ENCODE peak calls at places on chromosomes 4 and X, in ten cellular contexts. Y is lower leg skin; J is fibroblast of mammary gland; N is AG04450; G is RWPE1; V is psoas muscle; P is CD4-positive, alpha-beta T cell; M is tibial artery; Q is cardiac muscle cell; T is HFFc6. E is an unnamed sample.

GRCh38 chr4:68361146-68361589 is 11.3 kb upstream of the YTHDC1 start:
- DNase-seq in Y (no peak), J (peak), N (no peak), G (peak), V (no peak), P (no peak), M (no peak), Q (no peak), T (peak), E (no peak)

GRCh38 chr4:152937535-152938236 is 1.6 kb downstream of the FHDC1 start:
- DNase-seq in Y (no peak), J (peak), N (no peak), G (peak), V (peak), P (no peak), M (no peak), Q (peak), T (no peak), E (peak)

GRCh38 chr4:107736924-107737448 is 17.0 kb upstream of the PAPSS1 start:
- DNase-seq in Y (no peak), J (peak), N (no peak), G (peak), V (no peak), P (peak), M (no peak), Q (peak), T (peak), E (peak)

GRCh38 chr4:104728380-104729122 is 233.9 kb upstream of the CXXC4 start:
- DNase-seq in Y (no peak), J (peak), N (peak), G (peak), V (no peak), P (no peak), M (no peak), Q (no peak), T (peak), E (no peak)

GRCh38 chrX:115344885-115345653 is 55.6 kb downstream of the LUZP4 start:
- DNase-seq in Y (peak), J (peak), N (peak), G (peak), V (peak), P (no peak), M (peak), Q (peak), T (peak), E (no peak)

GRCh38 chr4:158624889-158625478 is 46.7 kb downstream of the C4orf46 start:
- DNase-seq in Y (peak), J (peak), N (peak), G (peak), V (no peak), P (no peak), M (no peak), Q (peak), T (peak), E (peak)

GRCh38 chr4:112765317-112765989 is 128.5 kb downstream of the LARP7 start:
- DNase-seq in Y (no peak), J (peak), N (no peak), G (no peak), V (no peak), P (no peak), M (no peak), Q (peak), T (peak), E (peak)

GRCh38 chrX:110791206-110791605 is 4.4 kb downstream of the CHRDL1 start:
- DNase-seq in Y (no peak), J (no peak), N (no peak), G (no peak), V (no peak), P (no peak), M (no peak), Q (no peak), T (no peak), E (no peak)

GRCh38 chr4:102404551-102404969 is 59.3 kb upstream of the SLC39A8 start:
- DNase-seq in Y (no peak), J (peak), N (no peak), G (no peak), V (no peak), P (no peak), M (no peak), Q (no peak), T (no peak), E (no peak)

GRCh38 chr4:140661550-140661949 is 92.8 kb upstream of the UCP1 start:
- DNase-seq in Y (no peak), J (no peak), N (no peak), G (no peak), V (no peak), P (no peak), M (no peak), Q (no peak), T (no peak), E (no peak)

GRCh38 chr4:140004580-140005314 is 149.2 kb downstream of the MAML3 start:
- DNase-seq in Y (no peak), J (peak), N (no peak), G (no peak), V (peak), P (no peak), M (no peak), Q (peak), T (no peak), E (no peak)

GRCh38 chr4:70603856-70604255 is 11.8 kb downstream of the AMBN start:
- DNase-seq in Y (no peak), J (peak), N (no peak), G (no peak), V (no peak), P (no peak), M (no peak), Q (no peak), T (peak), E (no peak)

GRCh38 chrX:108020631-108021030 is 24.2 kb upstream of the VSIG1 start:
- DNase-seq in Y (no peak), J (peak), N (no peak), G (peak), V (no peak), P (peak), M (no peak), Q (peak), T (no peak), E (peak)

GRCh38 chrX:31435592-31435991 is 363.8 kb upstream of the FTHL17 start:
- DNase-seq in Y (no peak), J (no peak), N (no peak), G (no peak), V (no peak), P (no peak), M (no peak), Q (peak), T (no peak), E (no peak)

GRCh38 chr4:69748176-69748575 is 12.2 kb downstream of the SULT1B1 start:
- DNase-seq in Y (no peak), J (peak), N (no peak), G (peak), V (no peak), P (no peak), M (no peak), Q (no peak), T (no peak), E (no peak)

GRCh38 chrX:15474058-15474457 is 19.1 kb downstream of the PIR start:
- DNase-seq in Y (no peak), J (no peak), N (no peak), G (no peak), V (no peak), P (no peak), M (no peak), Q (no peak), T (no peak), E (no peak)

GRCh38 chr4:3411676-3412075 is 30.1 kb upstream of the HGFAC start:
- DNase-seq in Y (no peak), J (no peak), N (no peak), G (no peak), V (no peak), P (no peak), M (no peak), Q (no peak), T (no peak), E (no peak)

GRCh38 chrX:130654409-130654970 is 248.5 kb downstream of the ENOX2 start:
- DNase-seq in Y (no peak), J (peak), N (no peak), G (no peak), V (no peak), P (no peak), M (no peak), Q (no peak), T (no peak), E (no peak)

GRCh38 chr4:6730603-6731300 is 14.8 kb downstream of the BLOC1S4 start:
- DNase-seq in Y (no peak), J (no peak), N (no peak), G (no peak), V (no peak), P (no peak), M (no peak), Q (no peak), T (no peak), E (no peak)

GRCh38 chr4:47498899-47499298 is 13.8 kb downstream of the ATP10D start:
- DNase-seq in Y (no peak), J (no peak), N (no peak), G (no peak), V (no peak), P (no peak), M (no peak), Q (no peak), T (no peak), E (no peak)

GRCh38 chr4:1239141-1239948 is 9.6 kb downstream of the CTBP1 start:
- DNase-seq in Y (no peak), J (no peak), N (no peak), G (no peak), V (peak), P (no peak), M (peak), Q (no peak), T (no peak), E (no peak)

GRCh38 chr4:101251261-101251660 is 96.1 kb downstream of the PPP3CA start:
- DNase-seq in Y (no peak), J (no peak), N (no peak), G (no peak), V (no peak), P (no peak), M (no peak), Q (no peak), T (no peak), E (no peak)

GRCh38 chr4:150248181-150248580 is 169.9 kb downstream of the DCLK2 start:
- DNase-seq in Y (no peak), J (no peak), N (no peak), G (peak), V (no peak), P (no peak), M (no peak), Q (no peak), T (no peak), E (no peak)

DNA sequence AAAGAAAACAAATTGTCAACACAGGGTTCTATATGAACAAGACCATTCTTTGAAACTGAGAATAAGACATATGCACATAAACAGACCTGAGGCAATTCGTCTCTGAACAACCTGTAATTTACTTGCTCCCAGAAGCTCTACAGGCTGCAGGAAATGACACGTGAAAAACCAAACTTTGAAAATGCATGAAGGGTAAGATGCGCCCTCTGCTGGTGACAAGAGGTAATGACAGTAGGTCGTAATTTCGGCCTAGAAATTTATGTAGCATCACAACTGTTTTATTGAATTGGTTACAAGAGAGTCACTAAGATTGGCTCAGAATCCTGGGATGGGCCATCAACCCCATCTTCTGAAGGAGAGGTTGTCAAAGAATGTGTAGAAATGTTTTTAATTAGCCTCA is 276.5 kb downstream of the PPP4R3C start:
- DNase-seq in Y (no peak), J (peak), N (no peak), G (no peak), V (no peak), P (no peak), M (no peak), Q (peak), T (peak), E (peak)
- TF ChIP-seq CTCF in Y (no peak), J (peak), N (peak), G (peak), V (peak), P (peak), M (peak), Q (peak), T (peak), E (peak)

DNA sequence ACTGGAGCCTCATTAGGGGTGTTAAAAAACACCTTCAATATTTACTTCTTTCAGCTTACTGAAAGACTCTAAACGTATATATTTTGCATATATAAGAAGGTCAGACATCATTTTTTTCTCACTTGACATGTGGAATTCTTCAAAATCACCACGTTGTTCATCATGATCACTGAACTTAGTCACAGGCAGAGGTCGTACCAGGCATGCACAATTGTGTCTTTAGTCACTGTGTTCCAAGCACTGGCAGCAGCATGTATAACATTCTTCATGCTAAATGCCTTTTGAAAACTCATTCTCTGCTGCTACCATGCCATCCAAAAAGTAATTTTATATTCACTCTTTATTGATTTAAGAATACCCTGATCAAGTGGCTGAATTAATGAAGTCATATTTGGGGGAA is 229.3 kb upstream of the ARSJ start:
- DNase-seq in Y (no peak), J (peak), N (no peak), G (no peak), V (no peak), P (no peak), M (no peak), Q (peak), T (peak), E (no peak)
- TF ChIP-seq CTCF in Y (no peak), J (no peak), N (no peak), G (no peak), V (no peak), P (no peak), M (peak), Q (no peak), T (peak), E (no peak)

GRCh38 chr4:98148856-98149255 is 5.6 kb upstream of the STPG2 start:
- DNase-seq in Y (no peak), J (no peak), N (no peak), G (no peak), V (no peak), P (no peak), M (no peak), Q (no peak), T (no peak), E (no peak)

GRCh38 chr4:98151145-98151929 is 8.1 kb upstream of the STPG2 start:
- DNase-seq in Y (no peak), J (no peak), N (no peak), G (no peak), V (no peak), P (no peak), M (no peak), Q (no peak), T (no peak), E (no peak)

GRCh38 chr4:98150092-98150761 is 7.0 kb upstream of the STPG2 start:
- DNase-seq in Y (no peak), J (peak), N (no peak), G (no peak), V (no peak), P (no peak), M (no peak), Q (no peak), T (no peak), E (no peak)
- TF ChIP-seq CTCF in Y (no peak), J (peak), N (peak), G (no peak), V (peak), P (peak), M (no peak), Q (peak), T (peak), E (no peak)

GRCh38 chrX:118459494-118459893 is 36.1 kb upstream of the DOCK11 start:
- DNase-seq in Y (no peak), J (peak), N (no peak), G (peak), V (no peak), P (peak), M (no peak), Q (peak), T (peak), E (peak)
- TF ChIP-seq CTCF in Y (no peak), J (peak), N (peak), G (peak), V (peak), P (peak), M (peak), Q (peak), T (peak), E (peak)

GRCh38 chrX:41133551-41133950 is 48.3 kb downstream of the USP9X start:
- DNase-seq in Y (no peak), J (no peak), N (no peak), G (no peak), V (no peak), P (no peak), M (no peak), Q (no peak), T (no peak), E (no peak)

GRCh38 chrX:41142130-41142529 is 56.9 kb downstream of the USP9X start:
- DNase-seq in Y (no peak), J (no peak), N (no peak), G (no peak), V (no peak), P (no peak), M (no peak), Q (no peak), T (no peak), E (no peak)

GRCh38 chrX:41131766-41132165 is 46.5 kb downstream of the USP9X start:
- DNase-seq in Y (no peak), J (no peak), N (no peak), G (no peak), V (no peak), P (no peak), M (no peak), Q (no peak), T (no peak), E (no peak)

GRCh38 chrX:41137589-41137988 is 52.3 kb downstream of the USP9X start:
- DNase-seq in Y (no peak), J (peak), N (no peak), G (no peak), V (no peak), P (no peak), M (no peak), Q (no peak), T (no peak), E (no peak)
- TF ChIP-seq CTCF in Y (no peak), J (peak), N (peak), G (peak), V (peak), P (peak), M (peak), Q (peak), T (peak), E (no peak)

GRCh38 chr4:80322716-80323115 is 12.8 kb upstream of the CFAP299 start:
- DNase-seq in Y (no peak), J (peak), N (no peak), G (peak), V (no peak), P (no peak), M (no peak), Q (no peak), T (peak), E (no peak)
- TF ChIP-seq CTCF in Y (no peak), J (peak), N (peak), G (no peak), V (no peak), P (no peak), M (no peak), Q (peak), T (peak), E (no peak)

DNA sequence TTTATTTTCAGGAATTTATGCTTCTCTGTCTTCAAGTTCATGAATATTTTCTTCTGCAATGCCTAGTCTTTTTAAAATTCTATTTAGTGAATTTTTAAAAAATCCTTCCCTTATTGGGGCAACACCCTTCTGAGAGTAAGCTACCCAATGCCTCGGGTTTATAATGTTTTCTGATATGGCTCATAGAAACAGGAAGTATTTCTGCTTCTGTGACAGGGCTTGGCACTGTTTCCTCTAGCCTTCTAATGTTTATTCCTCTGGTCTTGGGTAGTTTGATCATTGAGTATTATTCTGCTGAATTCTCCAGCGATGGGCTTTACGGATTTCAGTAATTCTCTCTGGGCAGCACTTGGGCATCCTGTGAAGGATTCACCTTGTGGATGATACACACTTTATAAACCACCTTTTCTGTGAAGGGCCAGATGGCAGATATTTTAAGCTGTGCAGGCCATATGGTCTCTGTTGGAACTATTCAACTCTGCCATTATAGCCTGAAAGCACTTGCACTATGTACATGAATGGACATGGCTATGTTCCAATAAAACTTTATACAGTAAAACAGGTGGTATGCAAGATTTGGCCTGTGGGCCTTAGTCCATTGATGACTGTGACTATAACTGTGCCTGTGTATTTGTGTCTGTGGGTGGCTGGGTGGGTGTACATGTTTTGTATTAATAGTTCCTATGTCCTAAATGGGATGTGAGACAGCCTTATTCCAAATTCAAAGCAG is 95.9 kb upstream of the FAT1 start:
- DNase-seq in Y (no peak), J (no peak), N (no peak), G (no peak), V (no peak), P (no peak), M (no peak), Q (no peak), T (no peak), E (no peak)
- TF ChIP-seq CTCF in Y (no peak), J (no peak), N (no peak), G (no peak), V (no peak), P (no peak), M (no peak), Q (no peak), T (no peak), E (no peak)

DNA sequence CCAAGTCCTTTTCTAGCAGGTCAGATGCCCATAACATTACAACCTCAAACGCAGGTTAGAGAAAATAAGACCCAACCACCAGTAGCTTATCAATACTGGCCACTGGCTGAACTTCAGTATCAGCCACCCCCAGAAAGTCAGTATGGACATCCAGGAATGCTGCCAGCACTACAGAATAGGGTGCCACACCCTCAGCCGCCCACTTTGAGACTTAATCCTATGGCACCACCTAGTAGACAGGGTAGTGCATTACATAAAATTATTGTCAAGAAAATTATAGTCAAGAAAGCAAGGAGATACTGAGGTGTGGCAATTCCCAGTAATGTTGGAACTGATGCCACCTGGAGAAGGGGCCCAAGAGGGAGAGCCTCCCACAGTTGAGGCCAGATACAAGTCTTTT is 19.9 kb upstream of the TRIM61 start:
- DNase-seq in Y (no peak), J (peak), N (no peak), G (peak), V (no peak), P (no peak), M (no peak), Q (no peak), T (no peak), E (no peak)
- TF ChIP-seq CTCF in Y (no peak), J (peak), N (no peak), G (no peak), V (no peak), P (no peak), M (no peak), Q (no peak), T (no peak), E (peak)

DNA sequence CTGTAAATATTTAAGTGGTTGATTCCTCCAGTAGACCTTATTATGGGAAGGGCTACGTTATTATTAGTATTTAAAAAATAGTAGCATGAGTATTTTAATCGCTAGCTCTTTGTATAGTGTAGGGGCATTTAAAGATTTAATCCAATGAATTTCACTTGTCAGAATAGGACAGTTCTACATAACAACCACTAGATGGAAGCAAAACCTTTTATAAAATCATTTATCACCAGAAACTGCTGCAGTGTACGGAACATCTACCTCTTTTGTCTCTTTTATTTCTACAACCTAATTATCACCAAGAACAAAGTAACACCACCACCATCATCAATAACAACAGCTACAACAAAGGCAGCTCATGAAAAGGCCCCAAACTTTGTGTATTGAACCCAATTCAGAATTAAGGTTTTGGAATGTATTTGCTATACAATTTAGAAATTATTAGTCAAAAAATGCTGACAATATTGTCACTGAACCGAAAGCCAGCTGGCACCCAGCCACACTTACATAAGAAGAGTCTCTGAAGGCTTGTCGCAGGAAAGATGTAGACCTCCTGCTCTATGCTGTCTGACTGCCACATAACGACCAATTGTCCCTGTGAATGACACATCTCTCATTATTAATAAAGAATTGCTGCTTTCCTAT is 260.9 kb upstream of the RPS6KA3 start:
- DNase-seq in Y (no peak), J (peak), N (no peak), G (peak), V (no peak), P (no peak), M (peak), Q (peak), T (no peak), E (peak)
- TF ChIP-seq CTCF in Y (no peak), J (peak), N (peak), G (peak), V (peak), P (peak), M (peak), Q (peak), T (peak), E (peak)

E was measured in GM10248.